ENCODE peak calls at places on chromosomes 6 and 20, in six cellular contexts. One of them, this sample, is unnamed.

GRCh38 chr6:57024321-57024720 is 22.2 kb upstream of the KIAA1586 start:
- DNase-seq in neuronal stem cell: no peak
- DNase-seq in IMR-90: no peak
- DNase-seq in mesenchymal stem cell: no peak
- DNase-seq in trophoblast cell: no peak
- DNase-seq in H1: no peak
- DNase-seq in this sample: no peak

GRCh38 chr6:111651185-111652034 is 45.7 kb upstream of the TRAF3IP2 start:
- DNase-seq in neuronal stem cell: no peak
- DNase-seq in IMR-90: peak
- DNase-seq in mesenchymal stem cell: no peak
- DNase-seq in trophoblast cell: no peak
- DNase-seq in H1: no peak
- DNase-seq in this sample: no peak

GRCh38 chr20:17771206-17772004 is 71.6 kb downstream of the BANF2 start:
- DNase-seq in neuronal stem cell: no peak
- DNase-seq in IMR-90: no peak
- DNase-seq in mesenchymal stem cell: peak
- DNase-seq in trophoblast cell: peak
- DNase-seq in H1: no peak
- DNase-seq in this sample: no peak

GRCh38 chr20:39897781-39898466 is 791.1 kb downstream of the MAFB start:
- DNase-seq in neuronal stem cell: no peak
- DNase-seq in IMR-90: no peak
- DNase-seq in mesenchymal stem cell: peak
- DNase-seq in trophoblast cell: no peak
- DNase-seq in H1: no peak
- DNase-seq in this sample: no peak

GRCh38 chr6:110856296-110856695 is 18.3 kb upstream of the AMD1 start:
- DNase-seq in neuronal stem cell: no peak
- DNase-seq in IMR-90: no peak
- DNase-seq in mesenchymal stem cell: no peak
- DNase-seq in trophoblast cell: no peak
- DNase-seq in H1: no peak
- DNase-seq in this sample: no peak

GRCh38 chr6:93394471-93394870 is 24.9 kb downstream of the EPHA7 start:
- DNase-seq in neuronal stem cell: no peak
- DNase-seq in IMR-90: no peak
- DNase-seq in mesenchymal stem cell: no peak
- DNase-seq in trophoblast cell: no peak
- DNase-seq in H1: no peak
- DNase-seq in this sample: no peak

GRCh38 chr20:2382833-2383232 is 2.1 kb downstream of the TGM6 start:
- DNase-seq in neuronal stem cell: no peak
- DNase-seq in IMR-90: no peak
- DNase-seq in mesenchymal stem cell: no peak
- DNase-seq in trophoblast cell: no peak
- DNase-seq in H1: no peak
- DNase-seq in this sample: no peak

GRCh38 chr6:70108230-70108629 is 194.7 kb downstream of the COL9A1 start:
- DNase-seq in neuronal stem cell: peak
- DNase-seq in IMR-90: peak
- DNase-seq in mesenchymal stem cell: peak
- DNase-seq in trophoblast cell: peak
- DNase-seq in H1: no peak
- DNase-seq in this sample: no peak

GRCh38 chr6:45626087-45626891 is 248.6 kb upstream of the SUPT3H start:
- DNase-seq in neuronal stem cell: no peak
- DNase-seq in IMR-90: peak
- DNase-seq in mesenchymal stem cell: peak
- DNase-seq in trophoblast cell: no peak
- DNase-seq in H1: no peak
- DNase-seq in this sample: no peak

GRCh38 chr6:85115876-85116275 is 334.0 kb upstream of the NT5E start:
- DNase-seq in neuronal stem cell: no peak
- DNase-seq in IMR-90: no peak
- DNase-seq in mesenchymal stem cell: no peak
- DNase-seq in trophoblast cell: no peak
- DNase-seq in H1: no peak
- DNase-seq in this sample: no peak

GRCh38 chr20:43914286-43914685 is 366 bp upstream of the TOX2 start:
- DNase-seq in neuronal stem cell: no peak
- DNase-seq in IMR-90: no peak
- DNase-seq in mesenchymal stem cell: no peak
- DNase-seq in trophoblast cell: no peak
- DNase-seq in H1: no peak
- DNase-seq in this sample: no peak

GRCh38 chr6:87825865-87826264 is 123.8 kb upstream of the AKIRIN2 start:
- DNase-seq in neuronal stem cell: no peak
- DNase-seq in IMR-90: no peak
- DNase-seq in mesenchymal stem cell: peak
- DNase-seq in trophoblast cell: peak
- DNase-seq in H1: no peak
- DNase-seq in this sample: no peak

GRCh38 chr6:153208706-153209105 is 77.6 kb upstream of the RGS17 start:
- DNase-seq in neuronal stem cell: no peak
- DNase-seq in IMR-90: no peak
- DNase-seq in mesenchymal stem cell: no peak
- DNase-seq in trophoblast cell: no peak
- DNase-seq in H1: no peak
- DNase-seq in this sample: no peak

GRCh38 chr20:19860742-19861141 is 102.7 kb downstream of the RIN2 start:
- DNase-seq in neuronal stem cell: no peak
- DNase-seq in IMR-90: no peak
- DNase-seq in mesenchymal stem cell: no peak
- DNase-seq in trophoblast cell: no peak
- DNase-seq in H1: no peak
- DNase-seq in this sample: no peak

GRCh38 chr6:104908031-104908430 is 48.3 kb upstream of the HACE1 start:
- DNase-seq in neuronal stem cell: no peak
- DNase-seq in IMR-90: peak
- DNase-seq in mesenchymal stem cell: peak
- DNase-seq in trophoblast cell: peak
- DNase-seq in H1: no peak
- DNase-seq in this sample: no peak

GRCh38 chr6:19415605-19416326 is 421.4 kb upstream of the ID4 start:
- DNase-seq in neuronal stem cell: no peak
- DNase-seq in IMR-90: peak
- DNase-seq in mesenchymal stem cell: no peak
- DNase-seq in trophoblast cell: peak
- DNase-seq in H1: no peak
- DNase-seq in this sample: no peak

GRCh38 chr6:10951675-10952282 is 64.9 kb downstream of the SYCP2L start:
- DNase-seq in neuronal stem cell: peak
- DNase-seq in IMR-90: peak
- DNase-seq in mesenchymal stem cell: peak
- DNase-seq in trophoblast cell: peak
- DNase-seq in H1: no peak
- DNase-seq in this sample: no peak

GRCh38 chr20:32920530-32921298 is 62.0 kb downstream of the EFCAB8 start:
- DNase-seq in neuronal stem cell: no peak
- DNase-seq in IMR-90: no peak
- DNase-seq in mesenchymal stem cell: no peak
- DNase-seq in trophoblast cell: no peak
- DNase-seq in H1: no peak
- DNase-seq in this sample: no peak

GRCh38 chr6:32885698-32886286 is 31.8 kb downstream of the PSMB9 start:
- DNase-seq in neuronal stem cell: peak
- DNase-seq in IMR-90: peak
- DNase-seq in mesenchymal stem cell: peak
- DNase-seq in trophoblast cell: peak
- DNase-seq in H1: no peak
- DNase-seq in this sample: no peak

GRCh38 chr20:14921546-14921945 is 584.1 kb upstream of the FLRT3 start:
- DNase-seq in neuronal stem cell: no peak
- DNase-seq in IMR-90: no peak
- DNase-seq in mesenchymal stem cell: no peak
- DNase-seq in trophoblast cell: peak
- DNase-seq in H1: no peak
- DNase-seq in this sample: no peak

GRCh38 chr20:58233881-58234528 is 5.6 kb upstream of the ANKRD60 start:
- DNase-seq in neuronal stem cell: no peak
- DNase-seq in IMR-90: no peak
- DNase-seq in mesenchymal stem cell: peak
- DNase-seq in trophoblast cell: peak
- DNase-seq in H1: peak
- DNase-seq in this sample: peak

GRCh38 chr6:154367839-154368695 is 11.5 kb upstream of the IPCEF1 start:
- DNase-seq in neuronal stem cell: no peak
- DNase-seq in IMR-90: no peak
- DNase-seq in mesenchymal stem cell: no peak
- DNase-seq in trophoblast cell: peak
- DNase-seq in H1: no peak
- DNase-seq in this sample: no peak

GRCh38 chr20:11305406-11305805 is 612.3 kb upstream of the BTBD3 start:
- DNase-seq in neuronal stem cell: no peak
- DNase-seq in IMR-90: peak
- DNase-seq in mesenchymal stem cell: no peak
- DNase-seq in trophoblast cell: no peak
- DNase-seq in H1: no peak
- DNase-seq in this sample: peak

GRCh38 chr6:161442381-161442858 is 168.6 kb upstream of the AGPAT4 start:
- DNase-seq in neuronal stem cell: no peak
- DNase-seq in IMR-90: no peak
- DNase-seq in mesenchymal stem cell: no peak
- DNase-seq in trophoblast cell: no peak
- DNase-seq in H1: no peak
- DNase-seq in this sample: no peak

GRCh38 chr6:161437851-161438250 is 164.0 kb upstream of the AGPAT4 start:
- DNase-seq in neuronal stem cell: no peak
- DNase-seq in IMR-90: peak
- DNase-seq in mesenchymal stem cell: no peak
- DNase-seq in trophoblast cell: no peak
- DNase-seq in H1: no peak
- DNase-seq in this sample: no peak

GRCh38 chr6:161438430-161439030 is 164.7 kb upstream of the AGPAT4 start:
- DNase-seq in neuronal stem cell: no peak
- DNase-seq in IMR-90: no peak
- DNase-seq in mesenchymal stem cell: no peak
- DNase-seq in trophoblast cell: no peak
- DNase-seq in H1: no peak
- DNase-seq in this sample: no peak

GRCh38 chr6:161439093-161439492 is 165.2 kb upstream of the AGPAT4 start:
- DNase-seq in neuronal stem cell: no peak
- DNase-seq in IMR-90: peak
- DNase-seq in mesenchymal stem cell: peak
- DNase-seq in trophoblast cell: peak
- DNase-seq in H1: no peak
- DNase-seq in this sample: no peak

GRCh38 chr6:161440299-161440698 is 166.4 kb upstream of the AGPAT4 start:
- DNase-seq in neuronal stem cell: no peak
- DNase-seq in IMR-90: no peak
- DNase-seq in mesenchymal stem cell: no peak
- DNase-seq in trophoblast cell: no peak
- DNase-seq in H1: no peak
- DNase-seq in this sample: no peak
- H2AK5ac ChIP-seq in neuronal stem cell: peak
- H2AK5ac ChIP-seq in IMR-90: no peak
- H2AK5ac ChIP-seq in mesenchymal stem cell: no peak
- H2AK5ac ChIP-seq in trophoblast cell: no peak
- H2AK5ac ChIP-seq in H1: no peak
- H2AK5ac ChIP-seq in this sample: no peak

DNA sequence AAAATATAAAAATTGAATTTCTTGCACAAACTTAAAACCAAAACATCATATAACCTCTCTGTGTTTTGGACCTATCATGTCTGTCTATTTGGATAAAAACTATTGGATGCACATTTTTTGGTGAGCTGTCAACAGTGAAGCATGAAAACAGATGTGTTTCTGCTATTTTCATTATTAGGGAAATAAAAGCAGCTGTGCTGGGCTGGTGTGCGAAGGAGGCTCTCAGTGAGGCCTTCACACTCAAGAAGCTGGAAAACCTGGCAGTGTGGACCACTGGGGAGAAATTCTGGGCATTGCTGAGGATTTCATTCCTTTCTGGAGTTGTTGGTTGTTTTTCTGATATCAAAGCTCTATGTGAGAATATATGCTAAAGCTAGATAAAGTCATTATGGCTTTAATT is 395.3 kb downstream of the GJA1 start:
- DNase-seq in neuronal stem cell: no peak
- DNase-seq in IMR-90: no peak
- DNase-seq in mesenchymal stem cell: no peak
- DNase-seq in trophoblast cell: no peak
- DNase-seq in H1: no peak
- DNase-seq in this sample: no peak
- H3K4ac ChIP-seq in neuronal stem cell: no peak
- H3K4ac ChIP-seq in IMR-90: no peak
- H3K4ac ChIP-seq in mesenchymal stem cell: no peak
- H3K4ac ChIP-seq in trophoblast cell: no peak
- H3K4ac ChIP-seq in H1: no peak
- H3K4ac ChIP-seq in this sample: no peak

DNA sequence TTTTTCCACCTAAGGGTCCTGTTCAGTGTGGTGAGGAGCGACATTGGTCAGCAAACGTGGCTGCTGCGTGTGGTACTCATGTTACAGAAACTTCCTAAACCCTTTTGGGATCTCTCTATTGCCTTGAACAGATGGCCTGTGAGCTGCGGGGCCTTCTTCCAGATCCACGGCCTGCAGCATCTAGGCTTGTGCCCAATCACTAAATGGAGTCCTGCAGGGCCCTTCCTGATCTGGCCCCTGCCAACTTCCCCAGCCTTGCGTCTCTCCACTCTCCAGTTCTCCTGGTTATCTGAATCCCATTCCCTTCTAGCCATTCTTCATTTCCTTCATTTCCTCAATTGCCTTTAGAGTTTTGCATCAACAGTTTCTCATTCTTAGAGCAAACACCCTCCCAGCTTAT is 85.6 kb downstream of the PDE7B start:
- DNase-seq in neuronal stem cell: no peak
- DNase-seq in IMR-90: no peak
- DNase-seq in mesenchymal stem cell: no peak
- DNase-seq in trophoblast cell: no peak
- DNase-seq in H1: no peak
- DNase-seq in this sample: no peak
- H2AFZ ChIP-seq in neuronal stem cell: no peak
- H2AFZ ChIP-seq in IMR-90: peak
- H2AFZ ChIP-seq in mesenchymal stem cell: no peak
- H2AFZ ChIP-seq in trophoblast cell: peak
- H2AFZ ChIP-seq in H1: no peak
- H2AFZ ChIP-seq in this sample: no peak

DNA sequence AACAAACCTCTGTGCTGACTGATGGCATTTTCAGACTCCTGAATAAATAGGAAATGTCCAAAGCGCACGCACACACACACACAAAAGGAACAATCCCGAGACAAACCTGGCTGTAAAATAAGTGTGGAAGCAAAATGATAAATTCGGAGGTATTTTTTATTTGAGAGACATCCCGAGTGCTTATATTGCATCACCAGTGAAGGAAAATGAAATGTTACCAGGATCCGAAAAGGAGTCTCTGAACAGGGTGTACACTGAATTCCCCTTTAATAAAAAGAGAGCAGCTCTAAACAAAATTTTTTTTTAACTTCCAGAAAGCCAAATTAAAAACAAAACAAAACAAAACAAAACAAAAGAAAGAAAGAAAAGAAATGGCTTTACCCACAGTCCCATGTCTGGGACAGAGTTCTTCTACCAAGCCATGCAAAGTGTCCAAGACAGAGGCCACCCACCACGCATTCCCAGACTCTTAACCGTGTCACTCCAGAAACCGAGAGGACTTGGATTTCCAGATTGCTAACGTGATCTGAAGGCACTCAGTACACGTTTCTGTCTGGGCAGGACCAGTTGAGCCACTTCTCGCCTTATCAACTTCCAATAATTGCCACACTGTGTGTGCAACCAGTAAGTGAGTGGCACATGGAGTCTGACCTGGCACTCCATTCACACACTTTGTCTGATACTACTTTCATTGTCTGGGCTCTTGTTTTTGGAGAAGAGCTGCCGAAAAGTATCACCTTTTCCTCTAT is 820 bp downstream of the ME1 start:
- DNase-seq in neuronal stem cell: peak
- DNase-seq in IMR-90: peak
- DNase-seq in mesenchymal stem cell: peak
- DNase-seq in trophoblast cell: peak
- DNase-seq in H1: no peak
- DNase-seq in this sample: peak
- H2AK5ac ChIP-seq in neuronal stem cell: no peak
- H2AK5ac ChIP-seq in IMR-90: peak
- H2AK5ac ChIP-seq in mesenchymal stem cell: no peak
- H2AK5ac ChIP-seq in trophoblast cell: no peak
- H2AK5ac ChIP-seq in H1: no peak
- H2AK5ac ChIP-seq in this sample: no peak